ENCODE peak calls at places on chromosomes 4 and X, in ten cellular contexts. C is activated CD4-positive, alpha-beta T cell treated with anti-CD3 and anti-CD28 coated beads, Interleukin-2, amount 50 U/mL, for 4 hours; M is CMK; B is midbrain; I is Kasumi-1; K is substantia nigra; N is LoVo; X is T follicular helper cell; J is posterior vena cava; F is right cardiac atrium. T is an unnamed sample.

GRCh38 chr4:111323496-111323895 is 700.6 kb upstream of the PITX2 start:
- DNase-seq in C (no peak), M (no peak), B (no peak), I (no peak), K (no peak), N (no peak), X (no peak), J (no peak), F (no peak), T (peak; percentile 72)

GRCh38 chr4:28287837-28288236 is 1427.2 kb downstream of the STIM2 start:
- DNase-seq in C (no peak), M (no peak), B (no peak), I (no peak), K (no peak), N (no peak), X (no peak), J (peak; percentile 78), F (no peak), T (peak; percentile 83)

GRCh38 chr4:185128272-185129119 is 14.6 kb upstream of the SLC25A4 start:
- DNase-seq in C (peak; percentile 5), M (no peak), B (no peak), I (no peak), K (no peak), N (no peak), X (no peak), J (peak; percentile 81), F (peak; percentile 69), T (no peak)

GRCh38 chr4:25859429-25860148 is 3.2 kb downstream of the SEL1L3 start:
- DNase-seq in C (no peak), M (peak; percentile 38), B (no peak), I (peak; percentile 8), K (no peak), N (no peak), X (peak; percentile 30), J (no peak), F (no peak), T (no peak)

GRCh38 chrX:136147320-136147901 is at the start of gene FHL1:
- DNase-seq in C (peak; percentile 43), M (no peak), B (peak; percentile 30), I (peak; percentile 6), K (peak; percentile 3), N (no peak), X (peak; percentile 43), J (peak; percentile 87), F (peak; percentile 91), T (no peak)

GRCh38 chr4:57039345-57039744 is 60.6 kb downstream of the POLR2B start:
- DNase-seq in C (no peak), M (no peak), B (no peak), I (no peak), K (no peak), N (no peak), X (no peak), J (no peak), F (no peak), T (no peak)

GRCh38 chrX:107715331-107716044 is 60.1 kb downstream of the TSC22D3 start:
- DNase-seq in C (no peak), M (no peak), B (peak; percentile 24), I (no peak), K (no peak), N (no peak), X (no peak), J (no peak), F (no peak), T (no peak)

GRCh38 chr4:110669663-110670062 is 46.8 kb upstream of the PITX2 start:
- DNase-seq in C (no peak), M (no peak), B (no peak), I (no peak), K (no peak), N (peak; percentile 67), X (no peak), J (no peak), F (no peak), T (no peak)

GRCh38 chr4:153465922-153466636 is at the start of gene TMEM131L:
- DNase-seq in C (peak; percentile 64), M (peak; percentile 76), B (peak; percentile 73), I (peak; percentile 77), K (no peak), N (peak; percentile 77), X (peak; percentile 63), J (peak; percentile 90), F (peak; percentile 88), T (peak; percentile 39)

GRCh38 chrX:109134777-109135176 is 347.1 kb downstream of the GUCY2F start:
- DNase-seq in C (no peak), M (no peak), B (no peak), I (no peak), K (no peak), N (no peak), X (no peak), J (no peak), F (no peak), T (no peak)

GRCh38 chrX:22430701-22431100 is 158.0 kb downstream of the CBLL2 start:
- DNase-seq in C (no peak), M (no peak), B (no peak), I (no peak), K (no peak), N (no peak), X (no peak), J (no peak), F (no peak), T (no peak)